ENCODE peak calls at places on chromosomes 6 and 20, in seven cellular contexts. V, E, K, H, R, L and Q are unnamed samples.

GRCh38 chr6:36980876-36981619 is 4.9 kb downstream of the MTCH1 start:
- DNase-seq in H (no peak), R (no peak), L (no peak), K (no peak), V (no peak), E (no peak), Q (no peak)

GRCh38 chr6:109202409-109203264 is 107.3 kb downstream of the CEP57L1 start:
- DNase-seq in K (no peak), H (no peak), V (no peak), R (no peak), L (no peak), E (no peak), Q (no peak)

GRCh38 chr6:374956-375355 is 16.6 kb upstream of the IRF4 start:
- DNase-seq in E (no peak), L (no peak), K (no peak), H (no peak), R (no peak), V (no peak), Q (no peak)

GRCh38 chr6:11796819-11797218 is 18.2 kb upstream of the ADTRP start:
- DNase-seq in E (no peak), R (no peak), L (no peak), H (no peak), K (no peak), V (no peak), Q (no peak)

GRCh38 chr6:72466971-72467566 is 154.8 kb upstream of the KCNQ5 start:
- DNase-seq in K (no peak), L (peak), E (peak), H (peak), R (peak), V (no peak), Q (no peak)

GRCh38 chr6:152356659-152357058 is 280.5 kb downstream of the SYNE1 start:
- DNase-seq in R (no peak), H (peak), K (no peak), L (peak), V (no peak), E (peak), Q (no peak)

GRCh38 chr6:170137911-170138910 is 152.7 kb downstream of the DLL1 start:
- DNase-seq in R (no peak), V (no peak), H (no peak), L (no peak), E (no peak), K (no peak), Q (no peak)

GRCh38 chr20:49976542-49976941 is 6.2 kb upstream of the SNAI1 start:
- DNase-seq in E (no peak), R (no peak), L (no peak), K (no peak), V (no peak), H (no peak), Q (no peak)

GRCh38 chr20:63219447-63219821 is 3.5 kb upstream of the YTHDF1 start:
- DNase-seq in H (no peak), K (no peak), E (no peak), R (no peak), V (no peak), L (no peak), Q (no peak)

GRCh38 chr20:19416627-19417026 is 204.2 kb downstream of the SLC24A3 start:
- DNase-seq in E (no peak), V (no peak), L (no peak), H (no peak), K (no peak), R (no peak), Q (no peak)

GRCh38 chr20:37630161-37630560 is 63.7 kb upstream of the CTNNBL1 start:
- DNase-seq in K (no peak), H (no peak), V (no peak), E (peak), R (no peak), L (no peak), Q (no peak)

GRCh38 chr20:51528263-51529026 is 14.1 kb downstream of the NFATC2 start:
- DNase-seq in K (no peak), R (no peak), E (no peak), L (no peak), V (no peak), H (no peak), Q (no peak)

GRCh38 chr6:137982418-137983189 is 115.5 kb downstream of the TNFAIP3 start:
- DNase-seq in R (no peak), V (no peak), E (no peak), L (no peak), H (no peak), K (no peak), Q (no peak)

GRCh38 chr6:14757414-14757813 is 488.5 kb upstream of the JARID2 start:
- DNase-seq in E (no peak), L (no peak), V (no peak), R (no peak), H (no peak), K (no peak), Q (no peak)

GRCh38 chr6:106913676-106914280 is 60.8 kb downstream of the CD24 start:
- DNase-seq in H (no peak), R (no peak), E (peak), K (no peak), V (no peak), L (no peak), Q (no peak)

GRCh38 chr20:35020108-35021031 is 64.7 kb downstream of the MYH7B start:
- DNase-seq in V (no peak), E (no peak), H (no peak), K (no peak), R (no peak), L (no peak), Q (no peak)

GRCh38 chr6:142702501-142703460 is 242.2 kb downstream of the HIVEP2 start:
- DNase-seq in R (peak), E (no peak), K (no peak), H (no peak), V (no peak), L (no peak), Q (no peak)

GRCh38 chr20:9508696-9509178 is 5.7 kb upstream of the LAMP5 start:
- DNase-seq in V (no peak), E (no peak), H (no peak), K (no peak), L (no peak), R (no peak), Q (no peak)

GRCh38 chr20:41179961-41180360 is 42.6 kb downstream of the PLCG1 start:
- DNase-seq in R (no peak), H (no peak), L (no peak), E (no peak), K (no peak), V (no peak), Q (no peak)

GRCh38 chr6:169395080-169395805 is 141.6 kb upstream of the THBS2 start:
- DNase-seq in E (no peak), V (no peak), L (peak), R (no peak), H (no peak), K (no peak), Q (no peak)

GRCh38 chr6:30541515-30542403 is 14.5 kb downstream of the GNL1 start:
- DNase-seq in E (peak), V (peak), L (peak), K (peak), R (peak), H (peak), Q (peak)

GRCh38 chr6:33813960-33814662 is 10.3 kb upstream of the MLN start:
- DNase-seq in K (no peak), H (no peak), R (no peak), L (no peak), E (no peak), V (no peak), Q (no peak)

GRCh38 chr6:168908887-168909286 is 344.8 kb downstream of the THBS2 start:
- DNase-seq in L (peak), H (peak), R (no peak), E (no peak), K (no peak), V (no peak), Q (no peak)

GRCh38 chr6:1705183-1705582 is 95.5 kb downstream of the FOXC1 start:
- DNase-seq in K (no peak), E (no peak), L (no peak), V (no peak), H (no peak), R (no peak), Q (no peak)

GRCh38 chr6:122799916-122800701 is 11.1 kb downstream of the SMPDL3A start:
- DNase-seq in H (no peak), L (peak), R (no peak), K (no peak), V (no peak), E (no peak), Q (no peak)

GRCh38 chr20:24964518-24964838 is 15.4 kb downstream of the CST7 start:
- DNase-seq in R (no peak), V (no peak), K (no peak), H (no peak), E (no peak), L (no peak), Q (no peak)

GRCh38 chr20:22418738-22419137 is 165.6 kb downstream of the FOXA2 start:
- DNase-seq in E (no peak), H (no peak), V (no peak), K (no peak), L (peak), R (no peak), Q (no peak)

GRCh38 chr6:72348926-72349325 is 272.9 kb upstream of the KCNQ5 start:
- DNase-seq in L (no peak), R (no peak), V (no peak), H (no peak), K (no peak), E (no peak), Q (no peak)

GRCh38 chr6:12572884-12573824 is 143.4 kb upstream of the PHACTR1 start:
- DNase-seq in H (peak), V (peak), K (peak), L (peak), E (no peak), R (no peak), Q (no peak)

GRCh38 chr20:47293524-47294157 is 62.9 kb downstream of the ZMYND8 start:
- DNase-seq in E (no peak), H (no peak), V (no peak), K (no peak), R (no peak), L (no peak), Q (no peak)

GRCh38 chr6:31588871-31589650 is 3.0 kb downstream of the LST1 start:
- DNase-seq in H (no peak), E (no peak), K (no peak), L (no peak), V (no peak), R (no peak), Q (no peak)

GRCh38 chr20:56517211-56517610 is 7.3 kb upstream of the FAM209A start:
- DNase-seq in R (no peak), K (no peak), V (no peak), E (no peak), H (no peak), L (no peak), Q (no peak)

GRCh38 chr20:59984551-59984950 is 26.3 kb downstream of the CDH26 start:
- DNase-seq in R (no peak), E (no peak), V (no peak), L (no peak), K (no peak), H (no peak), Q (no peak)

GRCh38 chr6:14026831-14027539 is 90.6 kb upstream of the CD83 start:
- DNase-seq in E (no peak), H (peak), V (no peak), R (no peak), K (no peak), L (no peak), Q (no peak)

GRCh38 chr6:36040958-36041357 is 13.3 kb downstream of the MAPK14 start:
- DNase-seq in R (no peak), H (no peak), V (no peak), E (no peak), K (no peak), L (no peak), Q (no peak)

GRCh38 chr20:19723834-19724430 is 34.1 kb upstream of the RIN2 start:
- DNase-seq in R (no peak), K (no peak), H (no peak), V (no peak), L (no peak), E (no peak), Q (no peak)